ENCODE peak calls at places on chromosomes 5 and 9, in ten cellular contexts. J is RCC 7860; Y is D341Med; G is stimulated activated CD8-positive, alpha-beta memory T cell treated with anti-CD3 and anti-CD28 coated beads, Interleukin-4, amount 100 ng/mL, for 24 hours; E is fibroblast of mammary gland; D is brain microvascular endothelial cell; L is stimulated activated CD4-positive, alpha-beta T cell treated with anti-CD3 and anti-CD28 coated beads, Interleukin-2, amount 100 ng/mL, for 48 hours; I is cardiac muscle cell; F is activated CD4-positive, alpha-beta T cell treated with anti-CD3 and anti-CD28 coated beads, Interleukin-2, amount 50 U/mL, for 48 hours; V is iPS-NIHi11. K is an unnamed sample.

GRCh38 chr9:36017278-36017677 is 19.4 kb upstream of the RECK start:
- DNase-seq in E (no peak), V (no peak), Y (no peak), I (no peak), G (no peak), J (no peak), D (no peak), F (no peak), L (no peak), K (no peak)

GRCh38 chr9:69671291-69671903 is 774 bp downstream of the APBA1 start:
- DNase-seq in E (no peak), Y (peak; percentile 21), L (no peak), D (no peak), V (no peak), J (no peak), G (no peak), I (no peak), F (no peak), K (no peak)

GRCh38 chr5:156934450-156935211 is 28.4 kb downstream of the TIMD4 start:
- DNase-seq in D (no peak), E (peak; percentile 2), F (peak; percentile 70), L (peak; percentile 53), J (no peak), V (peak; percentile 23), G (peak; percentile 45), Y (peak; percentile 36), I (peak; percentile 34), K (peak; percentile 54)

GRCh38 chr5:140362875-140363630 is 3.1 kb downstream of the SLC4A9 start:
- DNase-seq in J (peak; percentile 38), E (peak; percentile 58), Y (peak; percentile 89), G (peak; percentile 73), F (peak; percentile 94), V (peak; percentile 92), I (peak; percentile 86), L (peak; percentile 89), D (peak; percentile 55), K (peak; percentile 91)

GRCh38 chr5:68740204-68740910 is 353.5 kb upstream of the SLC30A5 start:
- DNase-seq in D (no peak), L (no peak), I (no peak), F (no peak), Y (no peak), E (no peak), G (no peak), J (no peak), V (no peak), K (no peak)

GRCh38 chr9:23050548-23050947 is 603.9 kb downstream of the DMRTA1 start:
- DNase-seq in J (no peak), E (no peak), I (no peak), G (no peak), D (no peak), V (no peak), L (no peak), F (no peak), Y (no peak), K (no peak)

GRCh38 chr9:107387401-107387800 is 102.2 kb downstream of the KLF4 start:
- DNase-seq in G (no peak), D (no peak), E (no peak), V (no peak), L (no peak), F (no peak), Y (no peak), I (no peak), J (no peak), K (no peak)

GRCh38 chr9:133788045-133788818 is 50.1 kb upstream of the SARDH start:
- DNase-seq in L (no peak), Y (no peak), D (no peak), J (no peak), F (no peak), V (no peak), G (no peak), E (no peak), I (no peak), K (no peak)

GRCh38 chr9:16213781-16214515 is 656.5 kb downstream of the BNC2 start:
- DNase-seq in E (peak; percentile 98), I (no peak), G (no peak), V (no peak), L (no peak), F (no peak), J (no peak), D (peak; percentile 97), Y (no peak), K (no peak)

GRCh38 chr5:142977363-142978051 is 207.3 kb downstream of the ARHGAP26 start:
- DNase-seq in L (peak; percentile 14), F (peak; percentile 49), V (no peak), I (no peak), D (peak; percentile 94), J (peak; percentile 92), E (peak; percentile 88), Y (no peak), G (peak; percentile 20), K (no peak)

GRCh38 chr9:129109952-129110739 is 447 bp downstream of the CRAT start:
- DNase-seq in L (no peak), I (peak; percentile 19), E (peak; percentile 28), Y (no peak), J (no peak), V (no peak), D (no peak), G (no peak), F (peak; percentile 17), K (peak; percentile 73)

GRCh38 chr9:98900725-98901124 is 43.0 kb upstream of the COL15A1 start:
- DNase-seq in D (no peak), G (no peak), V (no peak), E (peak; percentile 30), F (no peak), J (no peak), L (no peak), I (no peak), Y (no peak), K (no peak)

GRCh38 chr5:101531031-101531430 is 627.9 kb upstream of the ST8SIA4 start:
- DNase-seq in E (peak; percentile 3), D (no peak), G (no peak), Y (no peak), V (no peak), F (no peak), I (no peak), L (no peak), J (no peak), K (no peak)

GRCh38 chr5:151487544-151487943 is 40.1 kb downstream of the SLC36A1 start:
- DNase-seq in D (no peak), E (no peak), G (no peak), J (no peak), Y (no peak), F (no peak), L (no peak), V (no peak), I (no peak), K (no peak)

GRCh38 chr9:114417511-114417910 is 29.7 kb upstream of the AKNA start:
- DNase-seq in E (peak; percentile 55), I (no peak), G (no peak), L (no peak), J (no peak), Y (no peak), V (no peak), F (no peak), D (peak; percentile 23), K (no peak)

GRCh38 chr9:113955076-113955752 is 79.1 kb downstream of the ZNF618 start:
- DNase-seq in J (no peak), V (no peak), E (peak; percentile 82), D (peak; percentile 66), F (no peak), L (no peak), Y (no peak), I (no peak), G (no peak), K (no peak)

GRCh38 chr5:154761062-154761740 is 6.0 kb downstream of the LARP1 start:
- DNase-seq in G (no peak), F (peak; percentile 27), V (no peak), E (no peak), J (no peak), Y (no peak), D (no peak), I (no peak), L (no peak), K (no peak)

GRCh38 chr5:57785946-57786345 is 303.3 kb upstream of the ACTBL2 start:
- DNase-seq in F (no peak), V (no peak), E (no peak), G (no peak), J (no peak), L (no peak), I (no peak), Y (no peak), D (no peak), K (no peak)

GRCh38 chr9:124258765-124259272 is 1.1 kb downstream of the NEK6 start:
- DNase-seq in V (peak; percentile 53), G (no peak), E (no peak), F (no peak), J (no peak), L (no peak), I (peak; percentile 49), Y (no peak), D (no peak), K (peak; percentile 43)

GRCh38 chr9:129458155-129458661 is 162.7 kb downstream of the C9orf50 start:
- DNase-seq in L (no peak), Y (no peak), D (peak; percentile 16), I (no peak), J (no peak), V (no peak), G (peak; percentile 29), E (no peak), F (peak; percentile 62), K (no peak)

GRCh38 chr9:133809335-133809734 is 71.2 kb upstream of the SARDH start:
- DNase-seq in V (no peak), I (no peak), L (no peak), Y (no peak), E (no peak), J (no peak), G (no peak), F (no peak), D (no peak), K (no peak)

GRCh38 chr5:59569608-59570334 is 323.8 kb downstream of the PDE4D start:
- DNase-seq in E (no peak), L (no peak), V (no peak), I (no peak), D (no peak), G (no peak), Y (no peak), F (no peak), J (no peak), K (no peak)

K was measured in glutamatergic neuron.